ENCODE peak calls at places on chromosomes 12 and 14, in seven cellular contexts. I is M059J, Z is fibroblast of the conjunctiva, J is IMR-90, S is retina, H is SJCRH30, M is activated T-cell treated with anti-CD3 and anti-CD28 coated beads for 1 hour. C is an unnamed sample.

GRCh38 chr12:88172844-88173407 is 30.8 kb downstream of the TMTC3 start:
- DNase-seq in I (no peak), Z (no peak), J (peak), S (no peak), H (no peak), M (no peak), C (peak)

GRCh38 chr14:103084021-103084919 is at the start of gene LBHD2:
- DNase-seq in I (no peak), Z (no peak), J (peak), S (peak), H (no peak), M (no peak), C (no peak)

GRCh38 chr12:65279387-65280112 is 1.1 kb downstream of the MSRB3 start:
- DNase-seq in I (peak), Z (no peak), J (peak), S (no peak), H (no peak), M (no peak), C (no peak)

GRCh38 chr12:45130881-45131281 is 80.0 kb upstream of the DBX2 start:
- DNase-seq in I (peak), Z (peak), J (peak), S (peak), H (peak), M (no peak), C (peak)

GRCh38 chr12:26195250-26195640 is at the start of gene SSPN:
- DNase-seq in I (peak), Z (peak), J (peak), S (no peak), H (peak), M (no peak), C (peak)

GRCh38 chr14:79056879-79057278 is 886.7 kb downstream of the NRXN3 start:
- DNase-seq in I (peak), Z (no peak), J (peak), S (no peak), H (no peak), M (no peak), C (peak)

GRCh38 chr12:53221203-53222076 is 10.6 kb downstream of the RARG start:
- DNase-seq in I (peak), Z (no peak), J (peak), S (peak), H (peak), M (no peak), C (peak)

GRCh38 chr12:62434504-62435336 is 31.9 kb upstream of the MON2 start:
- DNase-seq in I (peak), Z (no peak), J (no peak), S (no peak), H (no peak), M (no peak), C (peak)

GRCh38 chr12:89461649-89462612 is 62.7 kb downstream of the GALNT4 start:
- DNase-seq in I (peak), Z (peak), J (peak), S (peak), H (no peak), M (no peak), C (peak)

GRCh38 chr14:101363261-101363555 is 198.1 kb upstream of the DIO3 start:
- DNase-seq in I (no peak), Z (no peak), J (no peak), S (no peak), H (no peak), M (no peak), C (no peak)

GRCh38 chr12:89789862-89790261 is 81.2 kb upstream of the ATP2B1 start:
- DNase-seq in I (no peak), Z (no peak), J (no peak), S (no peak), H (no peak), M (no peak), C (peak)

GRCh38 chr14:102684276-102684663 is 91.8 kb downstream of the RCOR1 start:
- DNase-seq in I (no peak), Z (no peak), J (no peak), S (no peak), H (no peak), M (no peak), C (no peak)

GRCh38 chr12:45570501-45570900 is 159.0 kb upstream of the ARID2 start:
- DNase-seq in I (no peak), Z (no peak), J (no peak), S (no peak), H (no peak), M (no peak), C (no peak)

GRCh38 chr14:61183486-61183885 is 97.7 kb downstream of the TMEM30B start:
- DNase-seq in I (peak), Z (no peak), J (no peak), S (no peak), H (no peak), M (no peak), C (no peak)

GRCh38 chr12:30630378-30631285 is 65.0 kb downstream of the IPO8 start:
- DNase-seq in I (no peak), Z (no peak), J (no peak), S (no peak), H (no peak), M (no peak), C (no peak)

GRCh38 chr12:108341356-108341755 is 2.2 kb upstream of the CMKLR1 start:
- DNase-seq in I (no peak), Z (no peak), J (no peak), S (no peak), H (no peak), M (no peak), C (no peak)

GRCh38 chr12:53231859-53232640 is at the start of gene RARG:
- DNase-seq in I (peak), Z (no peak), J (no peak), S (no peak), H (peak), M (peak), C (peak)

GRCh38 chr12:121513464-121514183 is 67.2 kb downstream of the KDM2B start:
- DNase-seq in I (peak), Z (no peak), J (no peak), S (no peak), H (peak), M (no peak), C (peak)

GRCh38 chr12:442235-442884 is 17.4 kb upstream of the B4GALNT3 start:
- DNase-seq in I (peak), Z (peak), J (peak), S (peak), H (peak), M (peak), C (peak)

GRCh38 chr12:78674311-78675085 is 190.1 kb upstream of the SYT1 start:
- DNase-seq in I (peak), Z (no peak), J (peak), S (no peak), H (no peak), M (no peak), C (peak)

GRCh38 chr14:24927809-24928208 is 122.1 kb downstream of the STXBP6 start:
- DNase-seq in I (no peak), Z (no peak), J (no peak), S (no peak), H (no peak), M (no peak), C (no peak)

GRCh38 chr14:61179776-61180398 is 101.3 kb downstream of the TMEM30B start:
- DNase-seq in I (peak), Z (no peak), J (peak), S (no peak), H (no peak), M (no peak), C (peak)

GRCh38 chr12:70556179-70556869 is 80.9 kb downstream of the PTPRB start:
- DNase-seq in I (no peak), Z (no peak), J (no peak), S (no peak), H (no peak), M (no peak), C (no peak)

GRCh38 chr12:119693006-119693405 is 25.1 kb downstream of the PRKAB1 start:
- DNase-seq in I (peak), Z (peak), J (peak), S (no peak), H (peak), M (no peak), C (peak)

GRCh38 chr12:124267205-124267778 is 27.6 kb upstream of the RFLNA start:
- DNase-seq in I (no peak), Z (no peak), J (no peak), S (no peak), H (no peak), M (no peak), C (no peak)

GRCh38 chr12:89179245-89179644 is 173.1 kb downstream of the DUSP6 start:
- DNase-seq in I (no peak), Z (no peak), J (no peak), S (no peak), H (no peak), M (no peak), C (no peak)

GRCh38 chr12:102096855-102097254 is 23.1 kb downstream of the NUP37 start:
- DNase-seq in I (no peak), Z (no peak), J (no peak), S (no peak), H (no peak), M (no peak), C (no peak)

GRCh38 chr14:51139221-51139681 is 44.3 kb upstream of the TRIM9 start:
- DNase-seq in I (peak), Z (no peak), J (no peak), S (no peak), H (no peak), M (no peak), C (no peak)

GRCh38 chr12:76455582-76456345 is 103.8 kb downstream of the OSBPL8 start:
- DNase-seq in I (peak), Z (peak), J (peak), S (no peak), H (peak), M (no peak), C (peak)

GRCh38 chr14:30252151-30252550 is 306.8 kb upstream of the G2E3 start:
- DNase-seq in I (no peak), Z (no peak), J (no peak), S (no peak), H (no peak), M (no peak), C (no peak)

GRCh38 chr14:20719777-20720176 is 25.9 kb upstream of the EDDM3A start:
- DNase-seq in I (no peak), Z (no peak), J (no peak), S (no peak), H (no peak), M (no peak), C (no peak)

GRCh38 chr12:90013409-90013808 is 304.8 kb upstream of the ATP2B1 start:
- DNase-seq in I (no peak), Z (no peak), J (peak), S (no peak), H (no peak), M (no peak), C (no peak)

GRCh38 chr12:105343836-105344235 is 13.3 kb downstream of the C12orf75 start:
- DNase-seq in I (no peak), Z (no peak), J (no peak), S (no peak), H (no peak), M (no peak), C (no peak)

GRCh38 chr12:14394317-14395058 is 29.0 kb downstream of the ATF7IP start:
- DNase-seq in I (peak), Z (peak), J (peak), S (peak), H (peak), M (no peak), C (peak)

GRCh38 chr14:105255021-105255507 is 6.7 kb downstream of the BTBD6 start:
- DNase-seq in I (peak), Z (no peak), J (peak), S (no peak), H (peak), M (no peak), C (peak)

GRCh38 chr14:63853831-63854293 is 1.1 kb downstream of the SYNE2 start:
- DNase-seq in I (peak), Z (no peak), J (peak), S (peak), H (peak), M (peak), C (peak)